ENCODE peak calls at places on chromosome 6, in ten cellular contexts. J is hepatocyte, C is fibroblast of pulmonary artery, A is fibroblast of lung, M is Caco-2, D is esophagus muscularis mucosa, F is upper lobe of right lung, O is AG04450, I is transverse colon, H is GM12865. Z is an unnamed sample.
A peak's percentile ranks its signal among the peaks of the same experiment; 100 is the strongest.

GRCh38 chr6:4403828-4404227 is 268.5 kb upstream of the ECI2 start:
- DNase-seq in M (no peak), I (no peak), F (no peak), J (no peak), C (peak; percentile 37), H (no peak), A (no peak), O (no peak), D (no peak), Z (no peak)

GRCh38 chr6:136337606-136338005 is 48.0 kb upstream of the BCLAF1 start:
- DNase-seq in A (no peak), D (peak; percentile 79), O (no peak), C (no peak), M (no peak), H (no peak), J (no peak), I (no peak), F (no peak), Z (no peak)

GRCh38 chr6:72864799-72865198 is 242.9 kb downstream of the KCNQ5 start:
- DNase-seq in M (no peak), F (no peak), O (no peak), I (no peak), A (no peak), H (no peak), J (no peak), D (no peak), C (no peak), Z (no peak)

GRCh38 chr6:165889636-165890403 is 226.8 kb upstream of the PDE10A start:
- DNase-seq in H (peak; percentile 35), J (peak; percentile 67), C (peak; percentile 73), M (no peak), I (peak; percentile 19), A (peak; percentile 21), D (peak; percentile 87), O (no peak), F (no peak), Z (peak; percentile 30)

GRCh38 chr6:42396720-42397119 is 55.0 kb downstream of the TRERF1 start:
- DNase-seq in M (no peak), F (no peak), C (no peak), H (no peak), A (no peak), J (no peak), O (no peak), I (no peak), D (no peak), Z (no peak)

GRCh38 chr6:41637179-41638001 is 878 bp upstream of the MDFI start:
- DNase-seq in O (no peak), F (no peak), A (no peak), J (peak; percentile 41), D (no peak), C (no peak), H (no peak), I (no peak), M (no peak), Z (no peak)

GRCh38 chr6:24546432-24546831 is 51.7 kb downstream of the ALDH5A1 start:
- DNase-seq in H (no peak), D (no peak), C (no peak), A (no peak), J (no peak), M (no peak), O (no peak), F (no peak), I (no peak), Z (no peak)

GRCh38 chr6:81806793-81807565 is 54.5 kb upstream of the TENT5A start:
- DNase-seq in F (no peak), J (peak; percentile 53), I (peak; percentile 22), M (no peak), O (no peak), H (no peak), D (no peak), C (no peak), A (no peak), Z (no peak)

GRCh38 chr6:19035454-19035853 is 648.3 kb downstream of the RNF144B start:
- DNase-seq in A (peak; percentile 6), M (no peak), J (no peak), C (no peak), D (no peak), F (no peak), O (no peak), H (no peak), I (no peak), Z (no peak)

GRCh38 chr6:35893246-35893645 is 27.7 kb downstream of the SRPK1 start:
- DNase-seq in C (no peak), J (no peak), D (no peak), H (no peak), I (no peak), F (no peak), O (no peak), A (peak; percentile 65), M (no peak), Z (no peak)

GRCh38 chr6:34324738-34325444 is 67.6 kb downstream of the NUDT3 start:
- DNase-seq in I (no peak), C (peak; percentile 58), J (peak; percentile 53), A (peak; percentile 64), D (peak; percentile 86), H (no peak), F (no peak), M (no peak), O (no peak), Z (peak; percentile 75)

GRCh38 chr6:137975058-137975940 is 108.2 kb downstream of the TNFAIP3 start:
- DNase-seq in H (peak; percentile 57), F (no peak), M (no peak), D (no peak), O (no peak), J (peak; percentile 18), A (peak; percentile 13), C (peak; percentile 62), I (no peak), Z (peak; percentile 42)

GRCh38 chr6:3585320-3585935 is 128.6 kb upstream of the SLC22A23 start:
- DNase-seq in I (no peak), J (no peak), C (peak; percentile 80), O (peak; percentile 24), D (no peak), A (peak; percentile 78), H (no peak), F (no peak), M (no peak), Z (peak; percentile 86)

DNA sequence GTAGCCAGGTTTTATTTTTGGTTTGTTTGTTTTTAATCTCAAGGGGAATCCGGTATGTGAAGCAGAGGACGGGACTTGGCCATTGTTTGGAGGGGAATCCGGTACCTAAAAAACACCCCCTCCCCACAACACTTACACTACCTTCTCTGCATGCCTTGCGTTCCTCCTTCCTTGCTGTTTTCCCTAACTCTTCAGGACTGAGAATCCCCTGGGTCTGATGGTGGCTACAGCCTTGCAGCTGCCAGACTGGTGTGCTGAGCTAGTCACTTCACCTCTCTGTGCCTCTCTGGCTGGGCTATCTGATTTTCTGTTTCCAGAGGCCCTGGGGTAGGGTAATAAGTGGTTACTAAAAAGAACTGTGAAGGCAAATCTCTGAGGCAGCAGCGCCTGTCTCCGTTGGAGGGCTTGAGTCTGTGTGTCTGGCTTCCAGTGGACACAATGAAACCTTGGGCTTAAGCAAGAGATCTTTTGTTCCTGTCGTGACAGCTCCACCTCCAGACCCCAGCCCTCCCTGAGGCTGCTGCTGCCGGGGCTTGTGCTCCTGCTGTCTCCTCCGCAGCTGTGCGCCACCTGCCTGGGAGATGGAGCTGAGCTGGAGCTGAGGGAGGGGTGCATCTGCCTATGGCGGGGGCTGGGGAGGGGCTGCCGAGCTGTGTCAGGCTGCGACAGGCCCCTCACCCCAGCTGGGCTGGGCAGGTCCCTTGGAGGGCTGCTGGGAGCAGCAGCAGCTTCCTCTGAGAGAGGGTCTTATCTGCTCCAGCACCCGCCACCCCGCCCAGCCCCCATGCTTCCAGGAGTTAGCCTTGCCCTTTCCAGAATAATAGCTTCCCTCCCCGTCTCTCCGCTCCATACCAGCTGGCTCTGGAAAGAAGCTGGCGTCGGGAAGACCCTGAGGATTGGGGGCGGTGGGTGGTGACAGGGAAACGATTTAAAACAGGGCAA is 65.8 kb upstream of the CCDC167 start:
- DNase-seq in F (no peak), D (no peak), I (no peak), A (peak; percentile 31), C (peak; percentile 13), O (no peak), H (peak; percentile 53), M (peak; percentile 68), J (peak; percentile 59), Z (no peak)
- H3K4me3 ChIP-seq in F (no peak overlapping the region), D (peak overlapping the region; percentile 42), I (peak overlapping the region; percentile 13), A (peak overlapping the region; percentile 35), C (peak overlapping the region; percentile 38), O (peak overlapping the region; percentile 54), H (peak overlapping the region; percentile 48), M (peak overlapping the region; percentile 30), J (peak overlapping the region; percentile 12), Z (peak overlapping the region; percentile 48)

GRCh38 chr6:126113261-126113660 is 126.9 kb downstream of the TRMT11 start:
- DNase-seq in I (no peak), M (no peak), A (no peak), O (no peak), H (peak; percentile 7), D (no peak), F (no peak), J (no peak), C (no peak), Z (no peak)
- TF ChIP-seq CTCF in I (no peak), M (no peak), A (no peak), O (no peak), H (no peak), D (no peak), F (no peak), J (no peak), C (no peak), Z (no peak)

DNA sequence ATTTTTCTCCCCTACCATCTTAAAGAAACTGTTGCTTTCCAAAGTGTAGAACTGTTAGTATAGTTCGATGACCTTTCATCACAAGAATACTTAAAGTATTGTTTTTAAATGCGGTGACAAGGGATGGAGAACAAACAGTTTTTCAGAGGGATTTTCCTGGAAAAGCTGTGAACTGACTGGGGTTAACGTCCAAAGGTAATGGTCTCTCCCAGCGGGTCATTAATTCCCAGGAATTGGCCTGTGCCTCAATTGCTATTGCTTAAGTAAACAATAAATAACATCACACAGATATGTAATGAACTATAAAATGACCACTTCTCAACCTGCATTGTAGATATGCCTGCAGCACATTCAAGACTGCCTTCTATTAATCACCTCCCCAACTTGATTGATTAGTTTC is 268.1 kb downstream of the SAMD5 start:
- DNase-seq in M (no peak), I (no peak), O (no peak), A (no peak), D (no peak), C (no peak), F (no peak), J (peak; percentile 14), H (no peak), Z (no peak)
- H3K4me3 ChIP-seq in M (no peak overlapping the region), I (no peak overlapping the region), O (no peak overlapping the region), A (no peak overlapping the region), D (no peak overlapping the region), C (no peak overlapping the region), F (no peak overlapping the region), J (no peak overlapping the region), H (no peak overlapping the region), Z (no peak overlapping the region)

DNA sequence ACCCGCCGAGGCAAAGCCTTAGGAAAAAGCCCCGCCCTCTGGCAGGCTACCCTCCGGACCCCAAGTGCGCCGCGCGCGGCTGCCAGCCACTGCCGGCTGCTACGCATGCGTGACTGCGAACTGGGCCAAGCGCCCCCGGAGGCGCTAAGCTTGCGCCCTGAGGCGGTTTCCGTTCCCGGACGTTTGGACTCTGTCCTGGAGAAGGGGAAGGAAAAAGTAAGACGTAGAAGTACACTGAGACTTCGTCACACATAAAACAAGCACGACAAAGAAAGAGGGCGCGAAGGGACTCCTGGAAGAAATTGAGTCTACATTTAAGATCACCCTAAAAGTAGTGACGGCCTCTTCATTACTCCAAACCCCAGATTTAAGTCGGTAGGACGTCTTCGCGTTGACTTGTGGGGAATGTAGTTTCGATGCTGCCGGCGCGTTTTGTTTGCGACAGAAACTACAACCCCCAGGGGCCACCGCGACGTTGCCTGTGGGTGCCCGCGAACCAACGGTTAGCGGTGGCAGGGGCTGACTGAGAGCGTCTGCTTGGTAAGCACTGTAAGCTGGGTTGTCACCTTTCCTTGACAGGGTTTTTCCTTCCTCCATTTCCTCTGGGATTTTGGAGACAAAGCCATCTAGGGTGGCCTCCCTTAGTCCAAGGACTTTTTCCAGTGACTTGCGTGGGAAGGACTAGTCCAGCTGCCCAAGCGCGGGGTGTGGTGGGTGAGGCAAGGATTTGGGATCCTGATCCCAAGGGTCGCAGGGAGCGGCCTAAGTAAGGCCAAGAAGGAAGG is at the start of gene CEP57L1:
- DNase-seq in H (peak; percentile 97), J (peak; percentile 100), D (peak; percentile 98), C (peak; percentile 98), O (peak; percentile 90), F (peak; percentile 99), M (peak; percentile 98), I (peak; percentile 98), A (peak; percentile 96), Z (peak; percentile 94)
- TF ChIP-seq CTCF in H (peak; percentile 16), J (no peak), D (no peak), C (peak; percentile 9), O (peak; percentile 14), F (no peak), M (no peak), I (no peak), A (no peak), Z (no peak)